ENCODE peak calls at places on chromosomes 6 and 20, in eight cellular contexts. C is upper lobe of right lung, T is prostate gland, S is tibial artery, I is left ventricle myocardium inferior, M is MM.1S, R is cardiac muscle cell, H is BJ. F is an unnamed sample. For H3K36me3, the result is how much of the 10 kb centered on the place peaks cover.

GRCh38 chr6:148054219-148054618 is 288.4 kb upstream of the SASH1 start:
- DNase-seq in C (no peak), T (no peak), S (no peak), I (no peak), M (no peak), R (no peak), H (no peak), F (no peak)

GRCh38 chr20:20235681-20236080 is 132.2 kb upstream of the INSM1 start:
- DNase-seq in C (no peak), T (no peak), S (no peak), I (no peak), M (no peak), R (no peak), H (no peak), F (no peak)

GRCh38 chr20:46905364-46906125 is 10.9 kb downstream of the EYA2 start:
- DNase-seq in C (no peak), T (no peak), S (peak), I (no peak), M (no peak), R (peak), H (no peak), F (no peak)

GRCh38 chr6:159038914-159039884 is 5.6 kb downstream of the TAGAP start:
- DNase-seq in C (no peak), T (no peak), S (no peak), I (no peak), M (peak), R (peak), H (peak), F (no peak)

GRCh38 chr6:49264909-49265308 is 198.1 kb downstream of the MMUT start:
- DNase-seq in C (no peak), T (no peak), S (no peak), I (no peak), M (no peak), R (no peak), H (no peak), F (no peak)

GRCh38 chr20:1618479-1618878 is 1.3 kb downstream of the SIRPB1 start:
- DNase-seq in C (no peak), T (no peak), S (no peak), I (no peak), M (no peak), R (no peak), H (no peak), F (no peak)

GRCh38 chr20:41248371-41249024 is 69.0 kb downstream of the ZHX3 start:
- DNase-seq in C (no peak), T (peak), S (peak), I (no peak), M (no peak), R (peak), H (no peak), F (no peak)

GRCh38 chr6:68559716-68560115 is 75.4 kb upstream of the ADGRB3 start:
- DNase-seq in C (no peak), T (no peak), S (no peak), I (no peak), M (no peak), R (no peak), H (no peak), F (no peak)

GRCh38 chr20:50652702-50653294 is 38.5 kb downstream of the RIPOR3 start:
- DNase-seq in C (no peak), T (no peak), S (no peak), I (no peak), M (no peak), R (peak), H (no peak), F (no peak)

GRCh38 chr20:44407402-44408184 is 52.1 kb downstream of the HNF4A start:
- DNase-seq in C (no peak), T (peak), S (no peak), I (no peak), M (no peak), R (peak), H (peak), F (no peak)

GRCh38 chr6:36368921-36369880 is 18.3 kb downstream of the ETV7 start:
- DNase-seq in C (no peak), T (no peak), S (no peak), I (no peak), M (no peak), R (peak), H (peak), F (no peak)

GRCh38 chr6:138404666-138405337 is 779 bp downstream of the HEBP2 start:
- DNase-seq in C (peak), T (peak), S (no peak), I (peak), M (no peak), R (peak), H (no peak), F (no peak)

GRCh38 chr6:108800510-108800909 is 47.7 kb upstream of the ARMC2 start:
- DNase-seq in C (no peak), T (no peak), S (peak), I (no peak), M (no peak), R (peak), H (no peak), F (no peak)

GRCh38 chr6:97068211-97068610 is 143.7 kb downstream of the KLHL32 start:
- DNase-seq in C (no peak), T (no peak), S (no peak), I (no peak), M (peak), R (peak), H (no peak), F (no peak)

GRCh38 chr20:5522422-5522821 is 205.7 kb upstream of the PROKR2 start:
- DNase-seq in C (no peak), T (no peak), S (no peak), I (no peak), M (no peak), R (no peak), H (no peak), F (no peak)

GRCh38 chr6:27650620-27651370 is 177.9 kb upstream of the ZNF184 start:
- DNase-seq in C (no peak), T (no peak), S (no peak), I (no peak), M (no peak), R (peak), H (no peak), F (no peak)

GRCh38 chr6:52217761-52218160 is 26.5 kb downstream of the IL17F start:
- DNase-seq in C (no peak), T (no peak), S (no peak), I (no peak), M (no peak), R (no peak), H (no peak), F (no peak)

GRCh38 chr6:119310486-119311036 is 39.0 kb downstream of the MAN1A1 start:
- DNase-seq in C (no peak), T (no peak), S (no peak), I (no peak), M (no peak), R (peak), H (no peak), F (no peak)

GRCh38 chr20:32521780-32522524 is 63.2 kb downstream of the NOL4L start:
- DNase-seq in C (peak), T (peak), S (peak), I (peak), M (peak), R (peak), H (no peak), F (no peak)

DNA sequence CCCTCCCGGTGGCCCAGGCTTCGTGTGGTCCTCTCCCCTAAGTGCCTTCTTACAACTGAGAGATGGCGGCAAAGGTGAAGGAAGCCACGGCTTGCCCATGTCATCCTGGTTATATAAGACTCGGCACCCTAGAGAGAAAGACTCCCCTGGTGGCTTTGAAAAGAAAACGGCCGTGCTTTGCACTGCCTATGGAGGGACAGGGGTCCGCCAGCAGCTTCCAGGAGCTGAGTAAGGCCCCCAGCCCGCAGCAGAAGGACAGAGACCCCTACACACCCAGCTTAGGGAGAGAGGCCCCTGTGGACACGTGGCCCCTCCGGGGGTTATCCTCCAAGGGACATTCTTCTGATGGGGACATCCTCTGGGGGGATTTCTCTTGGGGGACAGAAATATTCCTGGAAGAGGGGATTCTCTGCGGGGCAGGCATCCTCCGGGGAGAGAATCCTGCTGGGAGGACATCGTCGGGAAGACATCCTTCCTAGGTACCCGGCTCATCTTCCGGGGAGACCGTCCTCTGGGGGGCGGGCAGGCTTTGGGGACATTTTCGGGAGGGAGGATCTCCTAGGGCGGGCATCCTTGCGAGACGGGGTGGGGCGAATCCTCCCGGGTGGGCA is 509 bp upstream of the OGFR start:
- DNase-seq in C (no peak), T (no peak), S (no peak), I (no peak), M (no peak), R (no peak), H (no peak), F (no peak)
- H3K36me3 ChIP-seq in C (under half), T (under half), S (under half), I (under half), M (under half), R (under half), H (under half), F (under half)

DNA sequence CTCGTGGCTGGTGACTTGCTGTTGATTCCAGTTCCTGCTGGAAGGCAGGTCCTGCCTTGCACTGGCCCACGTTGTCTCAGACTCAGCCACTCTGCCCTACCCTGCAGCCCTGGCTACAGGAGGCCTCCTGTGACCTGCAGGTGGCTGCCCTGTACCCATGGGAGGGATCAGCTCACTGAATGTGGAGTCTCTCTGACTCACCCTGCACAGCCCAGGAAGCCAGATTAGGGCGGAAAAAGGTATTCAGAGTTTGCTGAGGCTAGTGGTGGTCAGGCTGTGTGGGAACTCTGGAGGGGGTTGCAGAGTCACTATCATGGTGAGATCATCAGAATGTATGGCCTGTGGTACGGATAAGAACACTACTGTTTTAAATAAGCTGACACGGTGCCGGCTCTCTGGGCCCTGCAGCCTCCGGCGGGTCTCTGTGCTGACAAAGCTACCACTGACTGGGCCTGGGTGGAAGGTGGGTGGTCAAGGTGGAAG is 24.7 kb upstream of the PYGB start:
- DNase-seq in C (no peak), T (no peak), S (no peak), I (no peak), M (no peak), R (peak), H (peak), F (no peak)
- TF ChIP-seq CTCF in C (no peak), T (no peak), S (no peak), I (no peak), M (no peak), R (peak), H (peak), F (no peak)

GRCh38 chr6:3722211-3722621 is 29.3 kb downstream of the PXDC1 start:
- DNase-seq in C (no peak), T (no peak), S (no peak), I (no peak), M (no peak), R (no peak), H (peak), F (no peak)
- H3K36me3 ChIP-seq in C (half or more), T (under half), S (half or more), I (under half), M (under half), R (under half), H (under half), F (half or more)

DNA sequence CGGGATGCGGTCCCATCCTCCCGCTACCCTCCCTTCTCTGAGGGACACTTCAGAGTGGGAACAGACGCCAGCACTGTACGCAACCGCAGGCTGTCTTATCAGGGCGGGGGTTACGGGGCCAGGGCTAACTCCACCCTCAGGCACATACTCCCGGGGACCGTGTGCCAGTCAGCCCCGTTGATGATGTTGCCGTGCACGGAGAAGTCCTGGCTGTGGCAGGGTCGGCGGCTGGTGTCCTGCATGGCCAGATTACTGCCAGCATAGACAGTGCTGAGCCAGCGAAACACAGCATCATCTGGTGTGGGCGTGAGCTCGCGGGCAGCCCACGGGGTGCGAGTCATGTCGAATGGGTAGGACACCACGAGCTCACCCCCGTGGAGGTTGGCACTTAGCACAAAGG is 5.0 kb downstream of the CPXM1 start:
- DNase-seq in C (no peak), T (no peak), S (no peak), I (no peak), M (no peak), R (no peak), H (no peak), F (no peak)
- TF ChIP-seq CTCF in C (no peak), T (no peak), S (no peak), I (no peak), M (no peak), R (no peak), H (no peak), F (no peak)

DNA sequence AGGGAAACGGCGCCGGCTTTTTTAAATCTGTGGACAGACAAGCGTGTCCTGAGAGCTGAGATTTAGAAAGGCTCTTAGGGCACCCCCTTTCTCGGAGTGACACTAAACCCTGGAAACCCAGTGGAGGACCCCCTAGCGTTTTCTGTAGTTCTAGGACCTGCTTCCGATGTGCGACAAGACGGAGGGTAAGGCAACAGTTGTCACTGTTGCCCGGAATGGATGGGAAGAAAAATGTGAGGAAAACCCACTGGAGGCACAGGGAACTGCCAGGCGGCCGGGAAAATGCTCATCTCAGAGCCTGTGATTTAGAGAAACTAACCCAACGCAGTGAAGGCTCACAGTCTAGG is 551 bp upstream of the ATP5F1E start:
- DNase-seq in C (no peak), T (no peak), S (no peak), I (no peak), M (no peak), R (peak), H (no peak), F (no peak)
- H3K36me3 ChIP-seq in C (half or more), T (under half), S (half or more), I (half or more), M (under half), R (under half), H (under half), F (under half)

DNA sequence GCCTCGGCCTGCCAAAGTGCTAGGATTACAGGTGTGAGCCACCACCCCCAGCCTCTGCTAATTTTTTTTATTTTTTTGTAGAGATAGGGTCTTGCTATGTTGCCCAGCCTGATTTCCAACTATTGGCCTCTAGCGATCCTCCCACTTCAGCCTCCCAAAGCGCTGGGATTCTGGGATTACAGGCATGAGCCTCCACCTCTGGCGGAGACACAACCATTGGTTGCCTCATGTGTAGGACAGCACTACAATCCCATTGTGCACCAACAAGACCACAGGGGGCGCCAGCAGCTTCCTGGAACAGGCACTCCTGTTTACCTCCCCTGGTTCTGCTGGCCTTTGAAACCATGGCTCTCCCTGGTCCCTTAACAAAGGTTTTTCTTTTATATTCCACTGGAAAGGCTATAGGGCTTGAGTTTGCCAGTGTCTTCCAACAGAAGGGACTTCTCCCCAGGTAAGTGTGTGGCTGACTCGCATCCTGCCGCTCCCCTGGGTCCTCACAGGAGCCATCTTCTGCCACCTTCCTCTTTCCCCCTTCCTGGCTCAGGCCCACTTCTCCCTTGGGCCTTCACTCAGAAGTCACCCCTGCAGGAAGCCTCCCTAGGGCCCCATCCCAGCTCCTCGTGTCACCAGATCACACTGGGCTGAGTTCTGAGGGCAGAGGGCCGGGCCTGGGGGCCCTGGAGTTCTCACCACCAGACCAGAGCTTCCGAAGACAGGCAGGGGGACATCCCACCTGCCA is 39.2 kb upstream of the TLDC2 start:
- DNase-seq in C (peak), T (no peak), S (no peak), I (no peak), M (peak), R (peak), H (no peak), F (no peak)
- TF ChIP-seq CTCF in C (peak), T (no peak), S (no peak), I (peak), M (peak), R (peak), H (peak), F (peak)

GRCh38 chr6:35088281-35089215 is 52.6 kb downstream of the TCP11 start:
- DNase-seq in C (peak), T (no peak), S (no peak), I (no peak), M (no peak), R (no peak), H (no peak), F (no peak)
- H3K36me3 ChIP-seq in C (half or more), T (under half), S (half or more), I (half or more), M (under half), R (under half), H (under half), F (half or more)

DNA sequence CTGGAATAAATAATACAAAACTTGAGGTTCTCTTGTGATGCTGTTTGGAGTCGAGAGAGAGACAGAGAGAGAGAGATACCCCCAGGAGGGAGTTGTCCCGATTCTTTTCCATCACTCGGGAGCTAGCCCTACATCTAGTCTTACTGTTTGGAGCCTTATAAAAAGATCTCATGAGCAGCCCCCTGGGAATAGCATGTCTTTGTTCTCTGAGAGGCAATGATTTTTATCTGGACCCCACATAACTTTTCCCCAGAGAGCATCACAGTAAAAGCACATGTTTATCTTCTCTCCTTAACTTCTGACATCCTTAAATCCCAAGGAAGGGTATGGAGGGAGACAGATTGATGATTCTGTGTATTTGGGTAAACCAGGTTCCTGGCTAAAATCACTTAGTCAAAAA is 20.9 kb upstream of the HLA-DOA start:
- DNase-seq in C (no peak), T (no peak), S (no peak), I (no peak), M (no peak), R (no peak), H (no peak), F (no peak)
- TF ChIP-seq CTCF in C (no peak), T (no peak), S (no peak), I (no peak), M (no peak), R (no peak), H (no peak), F (no peak)

DNA sequence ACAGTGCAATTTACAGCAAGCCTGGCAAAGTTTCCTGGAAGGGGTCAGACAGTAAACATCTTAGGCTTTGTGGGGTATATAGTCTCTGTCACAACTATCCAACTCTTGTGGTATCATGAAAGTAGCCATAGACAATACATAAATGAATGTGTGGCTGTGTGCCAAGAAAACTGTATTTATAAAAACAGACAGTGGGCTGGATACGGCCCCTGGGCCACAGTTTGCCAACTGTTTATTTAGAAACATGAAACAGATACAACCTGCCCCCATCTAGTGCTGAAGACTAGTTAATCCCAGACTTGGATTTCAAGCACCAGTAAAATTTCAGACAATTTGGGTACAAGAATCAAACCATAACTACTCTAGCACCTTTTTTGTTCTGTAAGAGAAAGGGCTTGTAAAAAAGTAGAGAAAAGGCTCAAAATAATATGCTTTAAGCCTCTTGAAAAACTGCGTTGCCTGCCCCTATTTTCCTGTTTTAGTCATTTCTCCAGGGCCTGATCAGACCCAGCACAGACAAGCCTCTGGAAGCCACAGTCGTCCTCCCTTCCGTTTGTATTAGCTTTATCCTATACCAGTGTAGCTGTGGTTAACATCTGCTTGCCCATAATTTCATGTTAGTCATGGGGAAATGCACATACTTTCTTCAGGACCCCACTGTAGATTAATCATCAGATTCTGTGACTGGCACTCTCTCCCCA is 30.8 kb downstream of the JAG1 start:
- DNase-seq in C (no peak), T (no peak), S (no peak), I (no peak), M (no peak), R (no peak), H (no peak), F (no peak)
- H3K36me3 ChIP-seq in C (half or more), T (half or more), S (half or more), I (half or more), M (under half), R (half or more), H (under half), F (half or more)